ENCODE peak calls at places on chromosomes 11 and 22, in six cellular contexts. U is pancreas; P is AG04450; K is endodermal cell; G is H9; V is CD8-positive, alpha-beta memory T cell. N is an unnamed sample.

GRCh38 chr22:49963647-49964026 is 3.1 kb downstream of the PIM3 start:
- DNase-seq in G (no peak), V (peak; percentile 8), P (no peak), U (peak; percentile 41), K (no peak), N (peak; percentile 28)

GRCh38 chr22:36640106-36640672 is 63.4 kb downstream of the CACNG2 start:
- DNase-seq in G (no peak), K (peak; percentile 57), U (no peak), V (no peak), P (no peak), N (no peak)

GRCh38 chr11:100525635-100526034 is 161.5 kb upstream of the ARHGAP42 start:
- DNase-seq in P (no peak), K (peak; percentile 85), U (no peak), V (no peak), G (peak; percentile 61), N (no peak)

GRCh38 chr22:23387827-23388491 is 192.1 kb downstream of the IGLL1 start:
- DNase-seq in U (no peak), G (no peak), K (peak; percentile 36), P (no peak), V (no peak), N (no peak)

GRCh38 chr11:14908214-14908880 is 16.3 kb upstream of the CYP2R1 start:
- DNase-seq in K (peak; percentile 73), G (peak; percentile 39), V (no peak), P (no peak), U (peak; percentile 15), N (no peak)

GRCh38 chr22:20066617-20067383 is 13.2 kb upstream of the DGCR8 start:
- DNase-seq in K (no peak), U (no peak), P (no peak), V (no peak), G (no peak), N (no peak)

GRCh38 chr22:22099194-22099486 is 116.6 kb upstream of the TOP3B start:
- DNase-seq in G (no peak), U (no peak), K (no peak), P (no peak), V (no peak), N (no peak)

GRCh38 chr11:23846902-23847422 is 649.9 kb upstream of the LUZP2 start:
- DNase-seq in U (no peak), P (no peak), V (no peak), K (no peak), G (no peak), N (no peak)

GRCh38 chr11:123822591-123822990 is 16.4 kb upstream of the OR6M1 start:
- DNase-seq in P (no peak), G (no peak), V (no peak), K (no peak), U (no peak), N (no peak)

DNA sequence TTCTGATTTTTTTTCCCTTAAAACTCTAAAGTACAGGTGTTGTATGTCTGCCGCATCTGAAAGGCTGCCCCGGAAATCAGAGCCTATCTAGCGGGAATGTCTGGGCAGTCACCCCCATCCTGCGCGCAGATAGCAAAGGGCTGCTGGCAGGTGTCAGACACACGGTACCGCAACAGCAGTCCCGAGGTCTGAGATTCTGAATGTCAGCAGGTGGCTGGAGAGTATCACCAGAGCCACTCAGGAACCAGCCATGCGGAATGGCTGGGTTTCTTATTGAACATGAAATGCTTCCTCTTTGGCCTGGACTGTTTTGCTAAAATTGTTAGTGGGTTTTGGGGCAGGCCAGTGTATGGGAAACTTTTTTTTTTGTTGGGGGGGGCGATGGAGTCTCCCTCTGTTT is 53.3 kb downstream of the CERK start:
- DNase-seq in G (no peak), U (no peak), P (no peak), K (no peak), V (no peak), N (no peak)
- H3K27ac ChIP-seq in G (no peak overlapping the region), U (peak overlapping the region; percentile 60), P (no peak overlapping the region), K (no peak overlapping the region), V (no peak overlapping the region), N (no peak overlapping the region)

GRCh38 chr11:94184861-94185260 is 56.2 kb downstream of the PANX1 start:
- DNase-seq in P (no peak), G (no peak), K (no peak), U (no peak), V (no peak), N (no peak)
- H3K27ac ChIP-seq in P (no peak overlapping the region), G (no peak overlapping the region), K (no peak overlapping the region), U (no peak overlapping the region), V (no peak overlapping the region), N (no peak overlapping the region)

DNA sequence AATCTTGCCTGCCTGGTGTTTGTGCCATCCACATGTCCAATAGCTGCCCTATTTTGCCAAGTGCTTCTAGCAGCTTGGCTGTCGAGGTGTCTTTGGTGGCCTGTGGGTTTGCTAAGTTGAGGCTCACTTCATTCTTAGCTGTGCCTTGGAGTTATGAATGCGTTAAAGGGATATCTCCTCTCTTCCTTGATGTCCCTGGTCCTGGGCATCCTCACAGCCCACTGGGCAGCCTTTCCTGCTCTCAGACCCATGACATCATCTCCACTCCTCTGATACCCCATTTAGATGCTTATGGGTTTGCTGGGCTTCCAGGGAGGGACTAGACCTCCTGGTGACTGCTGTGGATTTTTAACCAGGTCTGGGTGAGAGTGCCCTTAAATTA is 1.3 kb downstream of the LDLRAD3 start:
- DNase-seq in K (no peak), P (no peak), U (no peak), V (no peak), G (no peak), N (no peak)
- H3K27ac ChIP-seq in K (no peak overlapping the region), P (peak overlapping the region; percentile 13), U (no peak overlapping the region), V (no peak overlapping the region), G (no peak overlapping the region), N (no peak overlapping the region)

DNA sequence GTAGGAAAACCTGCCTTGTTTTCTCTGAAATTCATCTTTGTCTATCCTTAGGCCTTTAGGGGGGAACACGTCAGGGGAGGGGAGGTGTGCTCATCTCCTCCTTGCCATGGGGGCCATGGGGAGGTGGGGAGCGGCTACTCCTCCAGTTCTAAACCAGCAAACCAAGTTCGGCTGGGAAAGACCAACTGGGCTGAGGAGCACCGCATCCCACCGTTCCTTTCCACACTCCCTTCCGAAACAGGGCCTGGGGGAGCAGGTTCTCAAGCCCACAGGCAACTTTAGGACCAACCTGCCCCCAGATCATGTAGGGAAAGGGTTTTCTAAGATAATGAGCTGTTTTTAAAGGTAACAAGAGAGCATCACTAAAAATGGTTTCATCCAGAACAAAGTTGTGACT is 77.5 kb upstream of the PITPNB start:
- DNase-seq in U (no peak), K (no peak), V (no peak), P (no peak), G (no peak), N (no peak)
- H3K27ac ChIP-seq in U (no peak overlapping the region), K (no peak overlapping the region), V (no peak overlapping the region), P (no peak overlapping the region), G (no peak overlapping the region), N (peak overlapping the region; percentile 26)

GRCh38 chr11:68524213-68524612 is 63.7 kb downstream of the PPP6R3 start:
- DNase-seq in U (no peak), K (no peak), V (no peak), P (no peak), G (no peak), N (no peak)
- H3K27ac ChIP-seq in U (no peak overlapping the region), K (no peak overlapping the region), V (no peak overlapping the region), P (no peak overlapping the region), G (no peak overlapping the region), N (no peak overlapping the region)

GRCh38 chr11:18802381-18803257 is 11.0 kb upstream of the PTPN5 start:
- DNase-seq in U (peak; percentile 47), G (peak; percentile 61), K (peak; percentile 80), V (no peak), P (peak; percentile 21), N (no peak)
- H3K27ac ChIP-seq in U (no peak overlapping the region), G (no peak overlapping the region), K (no peak overlapping the region), V (no peak overlapping the region), P (no peak overlapping the region), N (no peak overlapping the region)